ENCODE peak calls at places on chromosomes 11 and 22, in five cellular contexts. One of them, this sample, is unnamed.

GRCh38 chr11:130159657-130160459 is at the start of gene ST14:
- DNase-seq in mucosa of descending colon: peak; percentile 90
- DNase-seq in activated T-cell treated with anti-CD3 and anti-CD28 coated beads for 1 hour: no peak
- DNase-seq in activated CD8-positive, alpha-beta memory T cell treated with anti-CD3 and anti-CD28 coated beads for 1 hour: no peak
- DNase-seq in substantia nigra: no peak
- DNase-seq in this sample: no peak

GRCh38 chr11:17760102-17761029 is 25.8 kb downstream of the KCNC1 start:
- DNase-seq in activated CD8-positive, alpha-beta memory T cell treated with anti-CD3 and anti-CD28 coated beads for 1 hour: no peak
- DNase-seq in activated T-cell treated with anti-CD3 and anti-CD28 coated beads for 1 hour: no peak
- DNase-seq in substantia nigra: no peak
- DNase-seq in mucosa of descending colon: peak; percentile 50
- DNase-seq in this sample: peak; percentile 28

GRCh38 chr22:48647606-48648515 is 1179.8 kb downstream of the BRD1 start:
- DNase-seq in substantia nigra: no peak
- DNase-seq in activated T-cell treated with anti-CD3 and anti-CD28 coated beads for 1 hour: no peak
- DNase-seq in mucosa of descending colon: peak; percentile 32
- DNase-seq in activated CD8-positive, alpha-beta memory T cell treated with anti-CD3 and anti-CD28 coated beads for 1 hour: no peak
- DNase-seq in this sample: no peak

GRCh38 chr22:44664149-44664548 is 37.9 kb upstream of the PRR5 start:
- DNase-seq in mucosa of descending colon: peak; percentile 84
- DNase-seq in activated CD8-positive, alpha-beta memory T cell treated with anti-CD3 and anti-CD28 coated beads for 1 hour: peak; percentile 44
- DNase-seq in substantia nigra: peak; percentile 52
- DNase-seq in activated T-cell treated with anti-CD3 and anti-CD28 coated beads for 1 hour: peak; percentile 41
- DNase-seq in this sample: no peak

GRCh38 chr11:43547900-43548381 is 132.6 kb upstream of the HSD17B12 start:
- DNase-seq in substantia nigra: no peak
- DNase-seq in mucosa of descending colon: no peak
- DNase-seq in activated T-cell treated with anti-CD3 and anti-CD28 coated beads for 1 hour: no peak
- DNase-seq in activated CD8-positive, alpha-beta memory T cell treated with anti-CD3 and anti-CD28 coated beads for 1 hour: no peak
- DNase-seq in this sample: no peak

GRCh38 chr11:119977881-119978280 is 160.0 kb downstream of the TRIM29 start:
- DNase-seq in mucosa of descending colon: no peak
- DNase-seq in substantia nigra: no peak
- DNase-seq in activated T-cell treated with anti-CD3 and anti-CD28 coated beads for 1 hour: no peak
- DNase-seq in activated CD8-positive, alpha-beta memory T cell treated with anti-CD3 and anti-CD28 coated beads for 1 hour: no peak
- DNase-seq in this sample: no peak

GRCh38 chr11:65045728-65046127 is 4.7 kb downstream of the SAC3D1 start:
- DNase-seq in substantia nigra: no peak
- DNase-seq in activated CD8-positive, alpha-beta memory T cell treated with anti-CD3 and anti-CD28 coated beads for 1 hour: no peak
- DNase-seq in mucosa of descending colon: no peak
- DNase-seq in activated T-cell treated with anti-CD3 and anti-CD28 coated beads for 1 hour: no peak
- DNase-seq in this sample: no peak

GRCh38 chr22:44281706-44282637 is 30.8 kb downstream of the SHISAL1 start:
- DNase-seq in activated CD8-positive, alpha-beta memory T cell treated with anti-CD3 and anti-CD28 coated beads for 1 hour: no peak
- DNase-seq in activated T-cell treated with anti-CD3 and anti-CD28 coated beads for 1 hour: no peak
- DNase-seq in mucosa of descending colon: peak; percentile 25
- DNase-seq in substantia nigra: no peak
- DNase-seq in this sample: no peak

GRCh38 chr22:44309137-44309536 is 3.6 kb downstream of the SHISAL1 start:
- DNase-seq in substantia nigra: no peak
- DNase-seq in activated T-cell treated with anti-CD3 and anti-CD28 coated beads for 1 hour: no peak
- DNase-seq in activated CD8-positive, alpha-beta memory T cell treated with anti-CD3 and anti-CD28 coated beads for 1 hour: no peak
- DNase-seq in mucosa of descending colon: peak; percentile 68
- DNase-seq in this sample: peak; percentile 22

GRCh38 chr11:120608760-120609211 is 97.2 kb downstream of the GRIK4 start:
- DNase-seq in substantia nigra: no peak
- DNase-seq in activated CD8-positive, alpha-beta memory T cell treated with anti-CD3 and anti-CD28 coated beads for 1 hour: no peak
- DNase-seq in mucosa of descending colon: no peak
- DNase-seq in activated T-cell treated with anti-CD3 and anti-CD28 coated beads for 1 hour: no peak
- DNase-seq in this sample: no peak

GRCh38 chr22:28600546-28601143 is 79.0 kb downstream of the TTC28 start:
- DNase-seq in activated T-cell treated with anti-CD3 and anti-CD28 coated beads for 1 hour: no peak
- DNase-seq in mucosa of descending colon: no peak
- DNase-seq in activated CD8-positive, alpha-beta memory T cell treated with anti-CD3 and anti-CD28 coated beads for 1 hour: no peak
- DNase-seq in substantia nigra: no peak
- DNase-seq in this sample: no peak

GRCh38 chr11:117387992-117388765 is 60.5 kb downstream of the CEP164 start:
- DNase-seq in activated T-cell treated with anti-CD3 and anti-CD28 coated beads for 1 hour: no peak
- DNase-seq in mucosa of descending colon: no peak
- DNase-seq in substantia nigra: no peak
- DNase-seq in activated CD8-positive, alpha-beta memory T cell treated with anti-CD3 and anti-CD28 coated beads for 1 hour: no peak
- DNase-seq in this sample: no peak

GRCh38 chr11:67285541-67286498 is 3.3 kb upstream of the ANKRD13D start:
- DNase-seq in activated CD8-positive, alpha-beta memory T cell treated with anti-CD3 and anti-CD28 coated beads for 1 hour: no peak
- DNase-seq in substantia nigra: no peak
- DNase-seq in activated T-cell treated with anti-CD3 and anti-CD28 coated beads for 1 hour: no peak
- DNase-seq in mucosa of descending colon: peak; percentile 68
- DNase-seq in this sample: no peak

GRCh38 chr11:67448220-67448609 is 4.3 kb downstream of the GPR152 start:
- DNase-seq in substantia nigra: no peak
- DNase-seq in activated CD8-positive, alpha-beta memory T cell treated with anti-CD3 and anti-CD28 coated beads for 1 hour: no peak
- DNase-seq in mucosa of descending colon: peak; percentile 36
- DNase-seq in activated T-cell treated with anti-CD3 and anti-CD28 coated beads for 1 hour: no peak
- DNase-seq in this sample: no peak

GRCh38 chr11:4479676-4480075 is 2.8 kb upstream of the OR52K1 start:
- DNase-seq in mucosa of descending colon: no peak
- DNase-seq in activated T-cell treated with anti-CD3 and anti-CD28 coated beads for 1 hour: no peak
- DNase-seq in activated CD8-positive, alpha-beta memory T cell treated with anti-CD3 and anti-CD28 coated beads for 1 hour: no peak
- DNase-seq in substantia nigra: no peak
- DNase-seq in this sample: no peak

GRCh38 chr22:25970348-25970995 is 198.8 kb upstream of the SEZ6L start:
- DNase-seq in substantia nigra: no peak
- DNase-seq in activated T-cell treated with anti-CD3 and anti-CD28 coated beads for 1 hour: no peak
- DNase-seq in mucosa of descending colon: no peak
- DNase-seq in activated CD8-positive, alpha-beta memory T cell treated with anti-CD3 and anti-CD28 coated beads for 1 hour: no peak
- DNase-seq in this sample: no peak

GRCh38 chr11:128146926-128147605 is 440.3 kb downstream of the ETS1 start:
- DNase-seq in substantia nigra: no peak
- DNase-seq in activated T-cell treated with anti-CD3 and anti-CD28 coated beads for 1 hour: no peak
- DNase-seq in mucosa of descending colon: no peak
- DNase-seq in activated CD8-positive, alpha-beta memory T cell treated with anti-CD3 and anti-CD28 coated beads for 1 hour: no peak
- DNase-seq in this sample: no peak

GRCh38 chr22:32462452-32462851 is 1.8 kb downstream of the BPIFC start:
- DNase-seq in substantia nigra: no peak
- DNase-seq in mucosa of descending colon: no peak
- DNase-seq in activated CD8-positive, alpha-beta memory T cell treated with anti-CD3 and anti-CD28 coated beads for 1 hour: no peak
- DNase-seq in activated T-cell treated with anti-CD3 and anti-CD28 coated beads for 1 hour: no peak
- DNase-seq in this sample: no peak

GRCh38 chr11:44863231-44863630 is 87.5 kb downstream of the TP53I11 start:
- DNase-seq in activated T-cell treated with anti-CD3 and anti-CD28 coated beads for 1 hour: no peak
- DNase-seq in mucosa of descending colon: no peak
- DNase-seq in activated CD8-positive, alpha-beta memory T cell treated with anti-CD3 and anti-CD28 coated beads for 1 hour: no peak
- DNase-seq in substantia nigra: no peak
- DNase-seq in this sample: no peak

GRCh38 chr22:41504397-41504796 is 35.5 kb downstream of the ACO2 start:
- DNase-seq in activated CD8-positive, alpha-beta memory T cell treated with anti-CD3 and anti-CD28 coated beads for 1 hour: no peak
- DNase-seq in mucosa of descending colon: no peak
- DNase-seq in substantia nigra: no peak
- DNase-seq in activated T-cell treated with anti-CD3 and anti-CD28 coated beads for 1 hour: no peak
- DNase-seq in this sample: no peak

GRCh38 chr11:86488553-86488952 is 113.9 kb downstream of the CCDC81 start:
- DNase-seq in activated CD8-positive, alpha-beta memory T cell treated with anti-CD3 and anti-CD28 coated beads for 1 hour: no peak
- DNase-seq in substantia nigra: no peak
- DNase-seq in activated T-cell treated with anti-CD3 and anti-CD28 coated beads for 1 hour: no peak
- DNase-seq in mucosa of descending colon: no peak
- DNase-seq in this sample: no peak

GRCh38 chr11:13638436-13638835 is 30.0 kb upstream of the FAR1 start:
- DNase-seq in activated T-cell treated with anti-CD3 and anti-CD28 coated beads for 1 hour: no peak
- DNase-seq in activated CD8-positive, alpha-beta memory T cell treated with anti-CD3 and anti-CD28 coated beads for 1 hour: no peak
- DNase-seq in mucosa of descending colon: no peak
- DNase-seq in substantia nigra: no peak
- DNase-seq in this sample: no peak

GRCh38 chr11:64132388-64132771 is 33.5 kb downstream of the MACROD1 start:
- DNase-seq in substantia nigra: no peak
- DNase-seq in activated CD8-positive, alpha-beta memory T cell treated with anti-CD3 and anti-CD28 coated beads for 1 hour: no peak
- DNase-seq in mucosa of descending colon: no peak
- DNase-seq in activated T-cell treated with anti-CD3 and anti-CD28 coated beads for 1 hour: no peak
- DNase-seq in this sample: no peak

GRCh38 chr11:61037694-61038093 is 64.6 kb upstream of the CD5 start:
- DNase-seq in activated CD8-positive, alpha-beta memory T cell treated with anti-CD3 and anti-CD28 coated beads for 1 hour: no peak
- DNase-seq in mucosa of descending colon: no peak
- DNase-seq in activated T-cell treated with anti-CD3 and anti-CD28 coated beads for 1 hour: no peak
- DNase-seq in substantia nigra: no peak
- DNase-seq in this sample: no peak

GRCh38 chr11:1854949-1855885 is 2.3 kb downstream of the LSP1 start:
- DNase-seq in activated T-cell treated with anti-CD3 and anti-CD28 coated beads for 1 hour: no peak
- DNase-seq in activated CD8-positive, alpha-beta memory T cell treated with anti-CD3 and anti-CD28 coated beads for 1 hour: no peak
- DNase-seq in mucosa of descending colon: peak; percentile 62
- DNase-seq in substantia nigra: no peak
- DNase-seq in this sample: no peak

GRCh38 chr11:117414724-117415123 is 87.1 kb downstream of the CEP164 start:
- DNase-seq in mucosa of descending colon: no peak
- DNase-seq in substantia nigra: no peak
- DNase-seq in activated CD8-positive, alpha-beta memory T cell treated with anti-CD3 and anti-CD28 coated beads for 1 hour: no peak
- DNase-seq in activated T-cell treated with anti-CD3 and anti-CD28 coated beads for 1 hour: no peak
- DNase-seq in this sample: no peak

GRCh38 chr11:124740277-124740882 is 638 bp downstream of the NRGN start:
- DNase-seq in activated CD8-positive, alpha-beta memory T cell treated with anti-CD3 and anti-CD28 coated beads for 1 hour: peak; percentile 29
- DNase-seq in activated T-cell treated with anti-CD3 and anti-CD28 coated beads for 1 hour: peak; percentile 44
- DNase-seq in substantia nigra: no peak
- DNase-seq in mucosa of descending colon: no peak
- DNase-seq in this sample: no peak

GRCh38 chr11:126474888-126475626 is 119.6 kb downstream of the ST3GAL4 start:
- DNase-seq in mucosa of descending colon: peak; percentile 32
- DNase-seq in activated CD8-positive, alpha-beta memory T cell treated with anti-CD3 and anti-CD28 coated beads for 1 hour: no peak
- DNase-seq in activated T-cell treated with anti-CD3 and anti-CD28 coated beads for 1 hour: no peak
- DNase-seq in substantia nigra: no peak
- DNase-seq in this sample: no peak

GRCh38 chr22:41603873-41604332 is 14.3 kb upstream of the PMM1 start:
- DNase-seq in activated CD8-positive, alpha-beta memory T cell treated with anti-CD3 and anti-CD28 coated beads for 1 hour: peak; percentile 14
- DNase-seq in substantia nigra: no peak
- DNase-seq in activated T-cell treated with anti-CD3 and anti-CD28 coated beads for 1 hour: peak; percentile 6
- DNase-seq in mucosa of descending colon: no peak
- DNase-seq in this sample: no peak

GRCh38 chr11:125923012-125923579 is 18.8 kb downstream of the DDX25 start:
- DNase-seq in substantia nigra: no peak
- DNase-seq in activated CD8-positive, alpha-beta memory T cell treated with anti-CD3 and anti-CD28 coated beads for 1 hour: no peak
- DNase-seq in mucosa of descending colon: no peak
- DNase-seq in activated T-cell treated with anti-CD3 and anti-CD28 coated beads for 1 hour: peak; percentile 33
- DNase-seq in this sample: peak; percentile 64

GRCh38 chr11:110434952-110435779 is 5.4 kb downstream of the FDX1 start:
- DNase-seq in substantia nigra: no peak
- DNase-seq in activated CD8-positive, alpha-beta memory T cell treated with anti-CD3 and anti-CD28 coated beads for 1 hour: no peak
- DNase-seq in activated T-cell treated with anti-CD3 and anti-CD28 coated beads for 1 hour: peak; percentile 16
- DNase-seq in mucosa of descending colon: no peak
- DNase-seq in this sample: no peak

GRCh38 chr11:66674964-66675602 is 2.6 kb downstream of the RBM4B start:
- DNase-seq in mucosa of descending colon: no peak
- DNase-seq in activated CD8-positive, alpha-beta memory T cell treated with anti-CD3 and anti-CD28 coated beads for 1 hour: no peak
- DNase-seq in substantia nigra: no peak
- DNase-seq in activated T-cell treated with anti-CD3 and anti-CD28 coated beads for 1 hour: no peak
- DNase-seq in this sample: no peak

GRCh38 chr11:9774591-9775392 is 110.9 kb downstream of the SWAP70 start:
- DNase-seq in substantia nigra: no peak
- DNase-seq in mucosa of descending colon: no peak
- DNase-seq in activated T-cell treated with anti-CD3 and anti-CD28 coated beads for 1 hour: no peak
- DNase-seq in activated CD8-positive, alpha-beta memory T cell treated with anti-CD3 and anti-CD28 coated beads for 1 hour: no peak
- DNase-seq in this sample: no peak

GRCh38 chr11:16607675-16608644 is 130.5 kb upstream of the C11orf58 start:
- DNase-seq in substantia nigra: peak; percentile 70
- DNase-seq in activated T-cell treated with anti-CD3 and anti-CD28 coated beads for 1 hour: no peak
- DNase-seq in activated CD8-positive, alpha-beta memory T cell treated with anti-CD3 and anti-CD28 coated beads for 1 hour: no peak
- DNase-seq in mucosa of descending colon: peak; percentile 47
- DNase-seq in this sample: no peak